ENCODE peak calls at places on chromosomes 1 and 21, in four cellular contexts. Z is AG04450, D is neural progenitor cell, F is astrocyte of the spinal cord. W is an unnamed sample.

GRCh38 chr1:147292635-147293251 is 50.3 kb downstream of the CHD1L start:
- DNase-seq in Z (peak), D (no peak), F (peak), W (no peak)

GRCh38 chr21:44681152-44681551 is 811 bp downstream of the KRTAP12-1 start:
- DNase-seq in Z (no peak), D (no peak), F (no peak), W (no peak)

GRCh38 chr1:236948381-236948780 is 55.9 kb downstream of the MT1HL1 start:
- DNase-seq in Z (no peak), D (no peak), F (no peak), W (no peak)

GRCh38 chr1:53754484-53755312 is 15.7 kb upstream of the GLIS1 start:
- DNase-seq in Z (no peak), D (peak), F (peak), W (no peak)

GRCh38 chr1:119380983-119381662 is 12.5 kb downstream of the HAO2 start:
- DNase-seq in Z (no peak), D (no peak), F (no peak), W (no peak)

GRCh38 chr1:166843769-166844596 is 4.7 kb downstream of the POGK start:
- DNase-seq in Z (no peak), D (no peak), F (no peak), W (no peak)

GRCh38 chr1:201719812-201720521 is 109.0 kb upstream of the IPO9 start:
- DNase-seq in Z (peak), D (peak), F (peak), W (peak)

GRCh38 chr21:25107708-25108107 is 499.6 kb downstream of the MRPL39 start:
- DNase-seq in Z (peak), D (no peak), F (peak), W (peak)

GRCh38 chr1:235882816-235883215 is 16.1 kb upstream of the LYST start:
- DNase-seq in Z (no peak), D (no peak), F (no peak), W (no peak)

GRCh38 chr1:67677408-67677807 is 7.6 kb upstream of the GADD45A start:
- DNase-seq in Z (no peak), D (no peak), F (no peak), W (no peak)

GRCh38 chr1:40856656-40857302 is 5.4 kb downstream of the CITED4 start:
- DNase-seq in Z (no peak), D (peak), F (no peak), W (peak)

GRCh38 chr21:45848352-45848751 is 133.2 kb upstream of the COL6A1 start:
- DNase-seq in Z (no peak), D (no peak), F (no peak), W (no peak)

GRCh38 chr1:42935313-42935624 is 23.4 kb downstream of the SLC2A1 start:
- DNase-seq in Z (no peak), D (no peak), F (no peak), W (no peak)

GRCh38 chr1:63643926-63644325 is 50.7 kb downstream of the PGM1 start:
- DNase-seq in Z (no peak), D (no peak), F (no peak), W (peak)

GRCh38 chr1:81851217-81851616 is 50.5 kb downstream of the ADGRL2 start:
- DNase-seq in Z (no peak), D (no peak), F (no peak), W (no peak)

GRCh38 chr1:181251001-181251712 is 162.7 kb downstream of the IER5 start:
- DNase-seq in Z (peak), D (no peak), F (peak), W (peak)

GRCh38 chr1:246503341-246503740 is 3.7 kb downstream of the SMYD3 start:
- DNase-seq in Z (no peak), D (no peak), F (no peak), W (no peak)

GRCh38 chr1:64126581-64126980 is 76.8 kb upstream of the UBE2U start:
- DNase-seq in Z (no peak), D (no peak), F (no peak), W (no peak)

GRCh38 chr1:181126871-181127587 is 38.5 kb downstream of the IER5 start:
- DNase-seq in Z (no peak), D (no peak), F (no peak), W (no peak)

GRCh38 chr1:230978491-230979388 is at the start of the genes ARV1 and TTC13:
- DNase-seq in Z (peak), D (peak), F (peak), W (peak)

GRCh38 chr1:88341436-88341835 is 342.6 kb upstream of the PKN2 start:
- DNase-seq in Z (no peak), D (no peak), F (no peak), W (no peak)

GRCh38 chr1:42380617-42381423 is at the start of gene RIMKLA:
- DNase-seq in Z (no peak), D (peak), F (no peak), W (no peak)

GRCh38 chr1:161209790-161210409 is 5.2 kb upstream of the FCER1G start:
- DNase-seq in Z (no peak), D (peak), F (peak), W (no peak)

GRCh38 chr1:89065077-89065868 is at the start of gene GBP1:
- DNase-seq in Z (peak), D (no peak), F (peak), W (peak)

GRCh38 chr1:221279146-221279545 is 399.9 kb downstream of the HLX start:
- DNase-seq in Z (no peak), D (no peak), F (no peak), W (no peak)

GRCh38 chr1:243745361-243745760 is 104.7 kb downstream of the AKT3 start:
- DNase-seq in Z (no peak), D (no peak), F (peak), W (no peak)

GRCh38 chr21:44762221-44763049 is 39.2 kb downstream of the UBE2G2 start:
- DNase-seq in Z (no peak), D (no peak), F (no peak), W (no peak)

GRCh38 chr1:113242481-113242880 is 147.8 kb upstream of the MAGI3 start:
- DNase-seq in Z (no peak), D (no peak), F (no peak), W (no peak)

GRCh38 chr1:31799196-31799894 is 16.5 kb downstream of the SPOCD1 start:
- DNase-seq in Z (no peak), D (no peak), F (no peak), W (no peak)

GRCh38 chr1:153122831-153123421 is 9.6 kb upstream of the SPRR2F start:
- DNase-seq in Z (no peak), D (peak), F (no peak), W (peak)

GRCh38 chr1:114453361-114453784 is 57.6 kb downstream of the TRIM33 start:
- DNase-seq in Z (no peak), D (no peak), F (no peak), W (no peak)

GRCh38 chr1:84170171-84170570 is 26.1 kb downstream of the PRKACB start:
- DNase-seq in Z (no peak), D (no peak), F (no peak), W (no peak)

GRCh38 chr1:8871539-8871935 is 6.9 kb downstream of the ENO1 start:
- DNase-seq in Z (no peak), D (no peak), F (no peak), W (no peak)

DNA sequence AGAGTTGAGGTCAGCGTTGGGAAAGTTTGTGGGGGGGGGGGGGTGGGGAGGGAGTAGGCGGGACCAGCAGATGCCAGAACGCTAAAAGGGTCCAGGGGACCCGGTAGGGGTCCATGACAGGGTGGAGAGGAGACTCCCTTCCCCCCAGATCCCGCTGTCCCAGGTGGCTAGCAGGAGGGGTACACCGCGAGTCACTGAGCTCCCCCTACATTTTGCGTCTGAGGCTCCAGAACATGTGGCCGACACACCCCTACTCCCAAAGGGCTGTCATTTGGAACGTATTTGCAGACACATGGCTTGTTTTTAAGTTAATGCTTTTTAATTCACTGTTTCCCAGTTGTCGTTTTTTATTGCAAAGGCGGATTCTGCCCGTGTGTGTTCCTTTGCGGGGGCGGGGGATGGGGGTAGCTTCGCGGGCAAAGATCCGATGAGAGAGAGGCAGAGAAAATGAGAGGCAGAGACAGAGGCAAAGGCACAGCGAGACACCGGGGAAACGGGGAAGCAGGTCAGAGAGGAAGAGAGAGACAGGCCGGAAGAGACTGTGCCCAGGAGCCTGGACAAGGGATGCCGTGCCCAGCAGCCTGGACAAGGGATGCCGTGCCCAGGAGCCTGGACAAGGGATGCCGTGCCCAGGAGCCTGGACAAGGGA is 270.2 kb downstream of the FOXD2 start:
- DNase-seq in Z (no peak), D (no peak), F (no peak), W (no peak)
- H3K4me3 ChIP-seq in Z (no peak), D (peak), F (no peak), W (no peak)

GRCh38 chr1:39082811-39083576 is 56.8 kb downstream of the NDUFS5 start:
- DNase-seq in Z (no peak), D (no peak), F (no peak), W (no peak)
- H3K4me3 ChIP-seq in Z (no peak), D (peak), F (no peak), W (no peak)

GRCh38 chr1:240612811-240613210 is 856 bp upstream of the GREM2 start:
- DNase-seq in Z (no peak), D (peak), F (no peak), W (no peak)

GRCh38 chr1:240611228-240611618 is 732 bp downstream of the GREM2 start:
- DNase-seq in Z (no peak), D (no peak), F (no peak), W (no peak)

GRCh38 chr1:240613353-240614142 is 1.6 kb upstream of the GREM2 start:
- DNase-seq in Z (no peak), D (no peak), F (no peak), W (no peak)

GRCh38 chr1:240609527-240610060 is 2.4 kb downstream of the GREM2 start:
- DNase-seq in Z (no peak), D (no peak), F (no peak), W (no peak)

DNA sequence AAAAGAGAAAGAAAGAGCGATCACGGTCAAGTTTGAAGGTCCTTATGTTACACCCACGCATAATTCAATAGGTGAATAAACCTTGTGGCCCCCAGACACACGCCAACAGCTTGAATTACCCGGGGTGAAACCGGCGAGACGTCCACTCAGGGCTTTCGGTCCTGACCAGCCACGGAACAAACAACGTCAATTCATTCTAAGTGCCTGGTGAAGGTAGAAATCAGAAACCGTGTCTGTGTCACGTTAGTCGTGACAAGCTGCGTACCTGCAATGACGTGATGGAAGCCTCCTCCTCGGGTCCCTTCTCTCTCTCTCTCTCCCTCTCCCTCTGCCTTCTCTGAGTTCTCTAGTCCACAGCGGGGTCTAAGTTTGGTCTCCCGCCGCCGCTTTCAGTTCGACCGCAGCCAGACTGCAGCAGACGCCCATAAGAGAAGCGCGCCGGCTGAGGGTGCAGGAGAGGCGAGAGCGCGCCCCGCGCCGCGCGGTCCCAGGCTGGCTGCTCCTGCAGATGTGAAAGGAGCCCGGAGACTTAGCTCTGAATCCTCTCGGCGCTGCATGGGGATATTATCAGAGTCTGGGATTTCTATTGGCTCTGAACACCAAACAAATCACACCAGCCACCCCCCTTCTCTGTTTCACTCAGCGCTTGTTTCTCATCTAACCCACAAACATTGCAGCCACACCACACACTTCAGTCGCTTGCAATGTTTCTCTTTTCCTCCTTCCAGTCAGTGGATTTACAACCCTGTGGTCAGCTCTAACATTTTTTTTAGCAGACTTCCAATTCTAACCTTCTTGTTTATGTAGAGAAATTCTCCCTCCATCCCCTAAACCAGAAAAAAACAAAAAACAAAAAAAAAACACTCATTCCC is at the start of gene GREM2:
- DNase-seq in Z (peak), D (peak), F (peak), W (peak)
- H3K4me3 ChIP-seq in Z (peak), D (peak), F (peak), W (peak)

DNA sequence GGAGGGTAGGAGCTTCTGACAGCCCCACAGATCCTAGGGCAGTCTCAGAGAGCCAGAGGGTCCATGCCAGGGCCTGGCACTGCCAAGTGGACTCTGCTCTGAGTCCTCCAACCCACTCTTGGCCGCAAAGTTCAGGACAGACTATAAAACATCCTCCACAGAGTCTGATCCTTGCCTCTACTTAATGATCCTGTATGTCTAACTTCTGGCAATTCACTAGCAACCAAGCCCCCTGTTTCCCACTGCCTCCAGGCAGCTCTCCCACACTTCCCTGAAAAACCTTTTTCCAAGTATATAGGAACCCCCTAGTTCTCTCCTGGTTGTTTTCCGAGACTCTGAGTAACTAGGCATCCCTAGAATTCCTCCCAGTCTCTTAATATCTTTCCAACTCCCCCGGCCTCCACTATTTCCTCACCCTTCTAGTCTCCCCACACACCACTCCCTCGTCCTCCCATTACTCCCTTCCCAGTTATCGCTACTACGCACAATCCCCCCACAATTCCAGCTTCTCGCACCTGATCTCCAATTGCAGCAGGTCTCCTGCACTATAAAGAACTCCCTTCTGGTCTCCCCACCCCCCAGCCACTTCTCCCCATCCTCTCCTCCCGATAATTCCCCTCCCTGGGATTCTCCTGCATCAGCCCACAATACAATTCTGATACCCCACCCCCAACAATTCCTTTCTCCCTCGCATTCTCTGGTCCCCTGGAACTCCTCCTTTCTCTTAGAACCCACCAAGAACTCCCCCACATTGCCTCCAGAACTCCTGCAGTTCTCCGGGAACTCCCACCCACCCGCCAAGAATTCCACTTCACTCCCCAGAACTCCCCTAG is 574 bp downstream of the IGSF9 start:
- DNase-seq in Z (no peak), D (no peak), F (no peak), W (no peak)
- H3K4me3 ChIP-seq in Z (peak), D (peak), F (peak), W (peak)

DNA sequence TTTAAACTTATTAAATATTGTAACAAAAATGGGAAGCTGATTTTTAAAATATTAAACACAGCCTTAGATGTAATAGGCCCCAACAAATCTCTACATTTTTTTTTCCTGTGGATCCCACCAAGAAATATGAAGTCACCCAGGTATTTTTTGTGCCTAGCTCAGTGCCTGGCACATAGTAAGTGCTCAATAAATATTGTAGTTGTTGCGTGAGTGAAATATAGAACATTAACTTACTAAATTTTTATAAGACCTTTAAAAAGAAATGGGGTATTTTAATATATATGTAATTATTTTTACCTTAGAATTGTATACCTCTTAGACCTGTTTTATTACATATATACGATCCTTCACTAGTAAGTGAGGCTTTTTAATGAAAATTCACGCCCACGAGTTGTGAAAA is 569 bp upstream of the DNAH14 start:
- DNase-seq in Z (no peak), D (no peak), F (no peak), W (no peak)
- H3K4me3 ChIP-seq in Z (peak), D (peak), F (peak), W (peak)

GRCh38 chr1:228372183-228373003 is 34.2 kb downstream of the TRIM11 start:
- DNase-seq in Z (no peak), D (no peak), F (no peak), W (no peak)
- H3K4me3 ChIP-seq in Z (no peak), D (no peak), F (no peak), W (no peak)

GRCh38 chr1:226400519-226401406 is 7.1 kb downstream of the PARP1 start:
- DNase-seq in Z (no peak), D (no peak), F (no peak), W (no peak)

GRCh38 chr1:226395753-226396152 is 12.1 kb downstream of the PARP1 start:
- DNase-seq in Z (no peak), D (no peak), F (no peak), W (no peak)

GRCh38 chr1:226401407-226402303 is 6.2 kb downstream of the PARP1 start:
- DNase-seq in Z (no peak), D (no peak), F (no peak), W (no peak)

GRCh38 chr1:226397011-226397926 is 10.6 kb downstream of the PARP1 start:
- DNase-seq in Z (no peak), D (no peak), F (no peak), W (no peak)

DNA sequence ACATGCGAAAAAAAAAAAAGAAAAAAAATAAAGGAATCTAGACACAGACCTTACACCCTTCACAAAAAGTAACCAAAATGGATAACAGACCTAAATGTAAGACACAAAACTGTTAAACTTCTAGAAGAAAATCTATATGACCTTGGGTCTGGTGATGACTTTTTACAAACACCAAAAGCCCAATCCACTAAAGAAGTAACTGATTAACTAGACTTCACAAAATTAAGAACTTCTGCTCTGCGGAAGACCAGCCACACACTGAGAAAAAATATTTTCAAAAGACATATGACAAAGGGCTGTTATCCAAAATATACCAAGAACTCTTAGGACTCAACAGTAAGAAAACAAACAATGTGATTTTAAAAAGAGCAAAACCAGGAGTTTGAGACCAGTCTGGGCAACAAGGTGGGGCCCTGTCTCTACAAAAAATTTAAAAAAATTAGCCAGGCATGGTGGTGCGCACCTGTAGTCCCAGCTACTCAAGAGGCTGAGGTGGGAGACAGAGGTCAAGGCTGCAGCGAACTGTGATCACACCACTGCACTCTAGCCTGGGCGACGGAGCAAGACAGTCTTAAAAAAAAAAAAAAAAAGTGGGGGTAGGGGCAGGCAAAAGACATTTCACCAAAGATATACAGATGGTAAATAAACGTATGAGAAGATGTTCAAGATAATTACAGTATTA is 9.8 kb downstream of the PARP1 start:
- DNase-seq in Z (no peak), D (no peak), F (no peak), W (no peak)
- H3K4me3 ChIP-seq in Z (no peak), D (no peak), F (no peak), W (no peak)